ENCODE peak calls at places on chromosomes 13 and 19, in nine cellular contexts. T is adrenal gland, H is AG09309, F is fibroblast of lung, N is BJ, Y is fibroblast of mammary gland, Z is AG10803, U is left ventricle myocardium inferior, Q is mucosa of descending colon. C is an unnamed sample.
A peak's percentile ranks its signal among the peaks of the same experiment; 100 is the strongest.

GRCh38 chr19:1224047-1224825 is 13.6 kb downstream of the CBARP start:
- DNase-seq in T (no peak), H (no peak), F (no peak), N (no peak), Y (no peak), Z (no peak), U (no peak), Q (no peak), C (no peak)

GRCh38 chr19:29524201-29524911 is 1.4 kb upstream of the VSTM2B start:
- DNase-seq in T (no peak), H (no peak), F (no peak), N (no peak), Y (no peak), Z (no peak), U (peak; percentile 2), Q (no peak), C (no peak)

GRCh38 chr13:46756977-46757376 is 40.0 kb downstream of the ESD start:
- DNase-seq in T (no peak), H (no peak), F (peak; percentile 63), N (no peak), Y (peak; percentile 90), Z (peak; percentile 29), U (no peak), Q (no peak), C (no peak)

GRCh38 chr19:4636151-4636717 is 3.1 kb upstream of the TNFAIP8L1 start:
- DNase-seq in T (peak; percentile 70), H (no peak), F (peak; percentile 41), N (no peak), Y (no peak), Z (peak; percentile 35), U (peak; percentile 74), Q (peak; percentile 68), C (peak; percentile 43)

GRCh38 chr13:29522044-29522685 is 73.3 kb downstream of the SLC7A1 start:
- DNase-seq in T (no peak), H (peak; percentile 98), F (peak; percentile 82), N (peak; percentile 86), Y (peak; percentile 99), Z (peak; percentile 99), U (no peak), Q (no peak), C (no peak)

GRCh38 chr13:102690883-102691282 is 4.0 kb downstream of the METTL21C start:
- DNase-seq in T (no peak), H (no peak), F (no peak), N (no peak), Y (no peak), Z (no peak), U (no peak), Q (no peak), C (no peak)

GRCh38 chr13:32501058-32501457 is 37.5 kb downstream of the N4BP2L2 start:
- DNase-seq in T (no peak), H (no peak), F (no peak), N (no peak), Y (peak; percentile 7), Z (no peak), U (no peak), Q (no peak), C (no peak)

GRCh38 chr19:49585023-49585422 is 3.9 kb downstream of the PRRG2 start:
- DNase-seq in T (peak; percentile 27), H (no peak), F (no peak), N (no peak), Y (no peak), Z (no peak), U (no peak), Q (no peak), C (no peak)

GRCh38 chr13:28199089-28199488 is 60.7 kb downstream of the PAN3 start:
- DNase-seq in T (no peak), H (no peak), F (no peak), N (no peak), Y (no peak), Z (no peak), U (no peak), Q (no peak), C (no peak)

GRCh38 chr13:20939662-20940061 is 37.1 kb upstream of the XPO4 start:
- DNase-seq in T (no peak), H (no peak), F (no peak), N (no peak), Y (no peak), Z (no peak), U (peak; percentile 24), Q (no peak), C (no peak)

GRCh38 chr19:35030257-35031071 is at the start of gene SCN1B:
- DNase-seq in T (peak; percentile 70), H (no peak), F (peak; percentile 59), N (no peak), Y (peak; percentile 52), Z (peak; percentile 65), U (peak; percentile 65), Q (peak; percentile 44), C (peak; percentile 26)
- H3K4me3 ChIP-seq in T (no peak within 1 kb of the TSS), H (peak within 1 kb of the TSS; percentile 47), F (peak within 1 kb of the TSS; percentile 66), N (peak within 1 kb of the TSS; percentile 59), Y (peak within 1 kb of the TSS; percentile 35), Z (peak within 1 kb of the TSS; percentile 61), U (peak within 1 kb of the TSS; percentile 69), Q (peak within 1 kb of the TSS; percentile 6), C (no peak within 1 kb of the TSS)

GRCh38 chr19:3133793-3134116 is 2.1 kb upstream of the GNA15 start:
- DNase-seq in T (no peak), H (no peak), F (no peak), N (no peak), Y (no peak), Z (no peak), U (no peak), Q (no peak), C (no peak)
- H3K4me3 ChIP-seq in T (no peak overlapping the region), H (no peak overlapping the region), F (no peak overlapping the region), N (no peak overlapping the region), Y (no peak overlapping the region), Z (no peak overlapping the region), U (no peak overlapping the region), Q (no peak overlapping the region), C (no peak overlapping the region)

DNA sequence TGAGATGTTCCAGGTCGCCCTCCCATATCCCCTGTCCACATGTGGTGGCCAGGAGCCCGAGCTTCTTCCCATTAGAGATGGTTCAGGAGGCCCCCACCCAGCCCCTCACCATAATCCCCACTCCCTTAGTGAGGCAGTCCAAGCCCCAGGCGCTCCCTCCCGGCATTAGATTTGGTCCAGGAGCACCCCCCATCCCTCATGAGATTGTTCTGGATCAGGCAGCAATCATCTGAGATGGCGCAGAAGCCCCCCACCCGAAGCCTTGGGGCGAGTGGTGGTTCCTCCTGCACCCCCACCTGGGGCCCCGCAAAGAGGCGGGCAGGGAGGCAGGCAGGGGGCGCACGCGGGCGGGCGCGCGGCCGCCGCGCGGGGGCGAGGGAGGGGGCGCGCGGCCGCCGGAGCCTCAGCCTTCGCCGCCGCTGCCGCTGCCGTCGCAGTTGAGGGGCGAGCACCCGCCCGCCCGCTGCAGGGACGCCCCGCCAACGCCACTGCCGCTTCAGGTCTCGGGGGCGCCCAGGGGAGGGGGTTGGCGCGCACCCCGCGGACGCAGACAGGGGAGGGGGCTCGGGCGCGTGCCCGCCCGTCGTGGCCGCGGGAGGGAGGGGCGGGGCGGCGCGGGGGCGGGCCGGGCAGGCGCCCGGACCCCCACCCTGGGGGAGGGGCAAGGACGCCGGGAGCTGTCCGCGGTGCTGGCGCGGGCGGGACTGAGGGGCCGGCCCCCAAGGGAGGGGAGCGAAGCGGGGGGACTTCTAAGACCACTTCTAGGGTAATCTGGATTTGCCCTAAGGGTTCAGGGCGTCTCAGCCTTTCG is 46.4 kb upstream of the SHKBP1 start:
- DNase-seq in T (peak; percentile 57), H (no peak), F (no peak), N (no peak), Y (no peak), Z (no peak), U (no peak), Q (peak; percentile 23), C (peak; percentile 23)
- H3K4me3 ChIP-seq in T (no peak overlapping the region), H (no peak overlapping the region), F (no peak overlapping the region), N (no peak overlapping the region), Y (no peak overlapping the region), Z (no peak overlapping the region), U (peak overlapping the region; percentile 67), Q (no peak overlapping the region), C (no peak overlapping the region)

DNA sequence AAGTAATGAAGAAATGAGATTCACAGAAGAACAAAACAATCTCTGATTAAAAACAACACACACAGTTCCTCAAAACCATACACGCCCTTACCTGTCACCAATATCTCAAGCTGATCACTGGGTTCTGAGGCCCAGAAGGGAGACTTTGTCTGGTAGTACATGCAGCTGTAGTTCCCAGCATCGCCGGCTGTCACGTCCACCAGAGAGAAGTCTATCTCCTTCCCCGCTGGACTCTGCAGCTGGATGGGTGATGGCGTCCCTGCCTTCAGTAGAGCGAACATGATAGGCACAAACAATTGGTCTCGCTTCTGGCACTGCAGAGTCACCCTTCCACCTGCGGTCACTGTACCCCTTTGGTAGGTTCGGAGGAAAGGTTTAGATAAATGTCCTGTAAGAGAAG is 7.3 kb downstream of the TARM1 start:
- DNase-seq in T (no peak), H (no peak), F (no peak), N (no peak), Y (no peak), Z (no peak), U (no peak), Q (no peak), C (no peak)
- H3K4me3 ChIP-seq in T (no peak overlapping the region), H (no peak overlapping the region), F (no peak overlapping the region), N (no peak overlapping the region), Y (no peak overlapping the region), Z (no peak overlapping the region), U (no peak overlapping the region), Q (no peak overlapping the region), C (no peak overlapping the region)

GRCh38 chr19:3210347-3211017 is 14.0 kb upstream of the CELF5 start:
- DNase-seq in T (no peak), H (no peak), F (peak; percentile 9), N (no peak), Y (peak; percentile 37), Z (no peak), U (peak; percentile 46), Q (peak; percentile 76), C (peak; percentile 39)

GRCh38 chr19:3211191-3211590 is 13.3 kb upstream of the CELF5 start:
- DNase-seq in T (no peak), H (no peak), F (no peak), N (no peak), Y (no peak), Z (no peak), U (no peak), Q (no peak), C (no peak)

GRCh38 chr19:3216874-3217273 is 7.6 kb upstream of the CELF5 start:
- DNase-seq in T (no peak), H (no peak), F (no peak), N (no peak), Y (no peak), Z (no peak), U (no peak), Q (no peak), C (no peak)

GRCh38 chr19:3208317-3209207 is 15.9 kb upstream of the CELF5 start:
- DNase-seq in T (no peak), H (no peak), F (no peak), N (no peak), Y (no peak), Z (no peak), U (no peak), Q (no peak), C (no peak)

DNA sequence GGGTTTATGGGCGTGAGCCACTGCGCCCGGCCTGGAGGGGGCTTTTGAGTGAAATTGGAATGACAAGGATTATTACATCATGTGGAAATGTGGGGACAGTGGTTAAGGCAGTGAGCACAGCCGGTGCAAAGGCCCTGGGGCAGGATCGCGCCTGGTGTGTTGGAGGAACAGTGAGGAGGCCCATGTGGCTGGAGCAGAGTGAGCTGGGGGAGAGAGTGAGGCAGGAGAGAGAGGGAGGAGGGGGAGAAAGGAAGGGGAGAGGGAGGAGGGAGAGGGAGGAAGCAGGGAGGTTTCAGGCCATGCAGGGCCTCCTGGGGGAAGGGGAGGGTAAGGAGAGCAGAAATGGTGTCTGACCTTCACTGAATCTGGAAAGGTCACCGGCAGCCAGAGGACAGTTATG is 11.3 kb upstream of the CELF5 start:
- DNase-seq in T (no peak), H (no peak), F (no peak), N (no peak), Y (no peak), Z (no peak), U (no peak), Q (no peak), C (no peak)
- H3K4me3 ChIP-seq in T (no peak overlapping the region), H (no peak overlapping the region), F (no peak overlapping the region), N (no peak overlapping the region), Y (no peak overlapping the region), Z (no peak overlapping the region), U (no peak overlapping the region), Q (no peak overlapping the region), C (no peak overlapping the region)